ENCODE peak calls at places on chromosomes 6 and 20, in six cellular contexts. Q is H1, M is IMR-90, J is HepG2, Y is K562, I is GM12878. G is an unnamed sample.

GRCh38 chr6:128068110-128068460 is 167.2 kb upstream of the THEMIS start:
- DNase-seq in I (no peak), Q (no peak), Y (no peak), J (peak; percentile 32), M (no peak), G (no peak)

GRCh38 chr6:37320649-37321048 is 33.1 kb upstream of the RNF8 start:
- DNase-seq in Y (no peak), I (no peak), M (no peak), Q (no peak), J (no peak), G (no peak)

GRCh38 chr6:144156991-144157390 is 6.7 kb downstream of the STX11 start:
- DNase-seq in M (no peak), Q (no peak), J (no peak), Y (no peak), I (no peak), G (no peak)

GRCh38 chr6:99356641-99357040 is 7.2 kb upstream of the FAXC start:
- DNase-seq in M (no peak), I (no peak), Y (no peak), Q (no peak), J (no peak), G (no peak)

GRCh38 chr6:157763129-157763893 is 59.7 kb upstream of the SNX9 start:
- DNase-seq in Y (peak; percentile 92), J (peak; percentile 88), I (no peak), M (peak; percentile 65), Q (peak; percentile 65), G (peak; percentile 84)

GRCh38 chr20:14235355-14235754 is 102.1 kb downstream of the FLRT3 start:
- DNase-seq in M (peak; percentile 84), Q (no peak), J (no peak), Y (no peak), I (no peak), G (peak; percentile 43)

GRCh38 chr6:144411506-144412165 is 126.5 kb downstream of the UTRN start:
- DNase-seq in Y (no peak), J (no peak), I (no peak), M (peak; percentile 33), Q (no peak), G (no peak)

GRCh38 chr6:153043719-153044118 is 41.2 kb upstream of the MTRF1L start:
- DNase-seq in I (no peak), J (no peak), Y (no peak), Q (no peak), M (no peak), G (no peak)

GRCh38 chr20:11379257-11380011 is 538.3 kb upstream of the BTBD3 start:
- DNase-seq in Q (peak; percentile 73), Y (no peak), M (no peak), J (peak; percentile 47), I (no peak), G (no peak)

GRCh38 chr6:148803979-148804378 is 57.1 kb downstream of the UST start:
- DNase-seq in I (no peak), M (peak; percentile 44), Q (no peak), Y (no peak), J (no peak), G (no peak)

DNA sequence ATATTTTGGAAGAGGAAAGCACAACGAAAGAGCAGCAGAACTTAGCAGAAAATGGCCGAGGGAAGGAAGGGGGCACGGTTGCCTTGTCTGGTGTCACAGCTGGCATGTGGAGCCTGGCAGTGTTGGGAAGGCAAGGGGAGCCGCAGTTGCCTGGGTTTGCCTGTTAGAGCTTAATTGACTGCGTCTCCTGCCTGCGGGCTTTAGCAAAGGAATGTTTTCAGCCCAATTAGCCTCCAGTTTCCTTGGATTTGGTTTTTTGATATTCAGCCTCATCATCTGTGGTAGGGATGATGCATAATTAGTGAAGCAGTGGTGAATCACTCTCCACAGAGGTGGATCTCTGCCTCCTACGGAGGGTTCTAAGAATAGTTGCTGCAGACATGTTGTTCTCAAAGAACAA is 832.6 kb downstream of the QKI start:
- DNase-seq in I (no peak), J (no peak), Q (no peak), Y (no peak), M (no peak), G (no peak)
- TF ChIP-seq CEBPB in I (no peak), J (no peak), Q (no peak), Y (no peak), M (no peak), G (no peak)

DNA sequence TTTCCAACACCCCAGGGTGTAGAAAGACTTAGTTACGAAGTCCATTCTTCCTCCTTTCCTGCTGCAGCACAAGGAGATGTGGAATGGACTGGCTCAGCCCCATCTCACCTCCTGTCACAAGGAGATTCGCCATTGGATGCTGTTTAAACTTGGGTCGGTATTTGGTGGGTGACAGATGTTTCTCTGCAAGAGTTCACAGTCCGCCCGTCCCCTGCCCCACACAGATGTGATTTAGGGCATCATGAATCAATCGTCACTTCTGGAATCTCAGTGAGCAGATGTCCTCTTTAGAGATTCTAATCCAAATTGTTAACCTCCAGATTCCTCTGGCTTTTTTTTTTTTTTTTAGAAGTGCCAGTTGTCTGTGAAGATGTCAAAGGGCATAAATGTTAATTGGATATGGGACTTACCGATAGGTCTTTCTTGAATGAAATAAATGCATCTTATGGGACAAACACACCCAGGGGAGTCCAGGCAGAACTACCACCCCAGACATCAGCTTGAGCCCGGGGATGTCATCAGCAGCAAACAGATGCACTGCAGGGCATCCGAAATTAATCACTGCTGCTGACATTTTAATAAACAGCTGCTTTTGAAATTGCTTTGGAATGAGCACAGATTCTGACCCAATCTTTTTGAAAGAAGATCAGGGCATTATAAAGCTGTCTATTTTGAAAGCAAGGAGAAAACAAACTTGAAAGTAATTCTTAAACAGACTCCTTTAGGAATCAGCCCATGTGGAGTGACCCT is 117.6 kb upstream of the CDH4 start:
- DNase-seq in M (no peak), Q (no peak), I (no peak), J (no peak), Y (no peak), G (no peak)
- TF ChIP-seq USF2 in M (no peak), Q (no peak), I (no peak), J (no peak), Y (no peak), G (no peak)

DNA sequence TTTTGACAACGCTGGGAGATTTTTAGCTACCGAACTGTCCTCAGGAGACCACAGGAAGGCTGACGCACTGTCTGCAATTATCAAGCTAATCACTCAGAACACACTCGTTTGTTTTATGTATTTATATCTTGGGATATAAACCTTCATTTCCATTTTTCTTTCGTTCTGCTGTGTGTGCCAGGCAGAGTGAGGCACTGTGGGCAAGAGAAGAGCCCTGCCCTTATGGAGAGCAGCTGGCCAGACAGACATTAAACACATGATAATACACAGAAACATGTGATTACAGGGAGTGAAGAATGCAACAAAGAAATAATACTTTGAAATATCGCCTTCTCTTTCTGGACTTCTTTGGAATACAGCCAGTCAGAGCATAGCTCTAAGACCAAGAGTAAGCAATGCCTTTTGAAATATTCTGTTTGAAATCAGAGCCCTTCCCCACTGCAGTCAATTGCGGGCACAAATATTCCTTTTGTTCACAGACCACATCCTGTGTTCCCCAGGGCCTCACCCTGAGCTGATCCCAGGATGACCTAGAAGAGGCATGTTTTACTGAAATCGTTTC is 96.8 kb downstream of the ANKRD60 start:
- DNase-seq in Y (no peak), I (no peak), J (peak; percentile 75), Q (peak; percentile 30), M (peak; percentile 1), G (no peak)
- TF ChIP-seq RFX5 in Y (no peak), I (no peak), J (no peak), Q (no peak), M (no peak), G (no peak)

GRCh38 chr6:134031696-134032255 is 20.6 kb downstream of the SLC2A12 start:
- DNase-seq in I (no peak), J (no peak), M (peak; percentile 68), Q (no peak), Y (no peak), G (no peak)

GRCh38 chr6:134034951-134035822 is 17.2 kb downstream of the SLC2A12 start:
- DNase-seq in M (no peak), I (no peak), Q (no peak), Y (no peak), J (no peak), G (no peak)

GRCh38 chr6:134035823-134036296 is 16.6 kb downstream of the SLC2A12 start:
- DNase-seq in M (peak; percentile 64), I (peak; percentile 12), Y (no peak), Q (no peak), J (peak; percentile 64), G (peak; percentile 50)

GRCh38 chr6:134039116-134039515 is 13.3 kb downstream of the SLC2A12 start:
- DNase-seq in Q (no peak), M (no peak), Y (no peak), J (no peak), I (no peak), G (no peak)

DNA sequence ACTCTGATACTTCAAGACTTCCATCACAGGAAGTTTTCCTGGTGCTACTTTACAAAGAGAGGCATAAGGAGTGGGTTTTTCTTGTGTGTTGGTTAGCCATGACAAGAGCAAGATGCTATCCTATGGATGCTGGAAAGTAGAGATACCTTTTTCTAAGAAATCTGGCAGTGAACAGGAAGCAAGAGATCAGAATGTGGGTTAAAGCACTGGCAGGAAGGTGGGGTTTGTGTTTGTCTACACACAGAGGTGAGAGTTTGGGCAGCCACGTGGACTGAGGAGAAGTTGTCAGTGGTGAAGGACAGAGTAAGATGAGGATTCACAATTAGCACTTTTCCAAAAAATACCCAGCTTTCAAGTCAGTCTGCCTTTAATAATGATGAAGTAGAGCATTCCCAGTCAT is 17.9 kb downstream of the SLC2A12 start:
- DNase-seq in I (no peak), M (no peak), Q (no peak), Y (no peak), J (no peak), G (no peak)
- TF ChIP-seq CEBPB in I (no peak), M (no peak), Q (no peak), Y (no peak), J (no peak), G (no peak)

DNA sequence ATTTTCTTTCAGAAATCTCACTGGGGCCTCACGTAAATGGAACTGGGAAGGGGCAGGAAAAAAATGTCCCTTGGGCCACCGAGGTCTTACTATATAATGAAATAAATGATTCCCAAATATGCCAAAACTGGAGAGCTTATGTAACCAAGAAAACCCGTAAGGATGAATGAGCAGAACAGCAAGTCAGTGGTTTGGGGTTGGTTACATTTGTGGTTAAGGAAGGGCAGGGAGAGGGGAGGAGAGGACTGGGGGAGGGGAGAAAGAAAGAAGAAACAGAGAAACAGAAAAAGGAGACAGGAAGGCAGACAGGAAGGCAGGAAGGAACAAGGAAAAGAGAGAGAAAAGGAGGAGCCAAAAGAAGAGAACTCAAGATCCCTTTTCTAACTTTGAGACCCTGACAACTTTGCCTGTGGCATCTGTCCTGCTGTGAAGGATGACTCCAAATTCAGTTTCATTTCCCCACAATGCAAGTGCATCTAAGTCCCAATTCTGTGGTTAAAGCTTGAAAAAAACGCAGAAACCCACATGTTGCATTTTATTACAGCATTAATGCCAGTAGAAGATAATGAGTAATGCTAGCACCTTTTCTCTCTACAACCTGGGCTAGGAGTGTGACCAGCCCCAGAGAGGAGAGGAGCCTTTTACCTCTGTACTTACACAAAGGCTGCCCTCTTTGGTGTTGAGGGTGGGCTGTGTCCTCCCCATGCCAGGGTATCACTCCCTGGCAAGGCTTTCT is 10.8 kb upstream of the ARMC2 start:
- DNase-seq in Y (no peak), I (no peak), M (peak; percentile 8), Q (no peak), J (no peak), G (no peak)
- TF ChIP-seq USF2 in Y (no peak), I (no peak), M (no peak), Q (no peak), J (no peak), G (no peak)

GRCh38 chr6:75449625-75450206 is 43.9 kb downstream of the FILIP1 start:
- DNase-seq in Q (no peak), Y (no peak), M (peak; percentile 79), I (no peak), J (no peak), G (no peak)
- TF ChIP-seq RFX5 in Q (no peak), Y (no peak), M (no peak), I (no peak), J (no peak), G (no peak)

GRCh38 chr6:100475554-100476325 is 11.0 kb upstream of the SIM1 start:
- DNase-seq in J (no peak), Q (no peak), I (peak; percentile 47), Y (no peak), M (peak; percentile 22), G (no peak)
- TF ChIP-seq CEBPB in J (no peak), Q (no peak), I (no peak), Y (no peak), M (no peak), G (no peak)

G was measured in A549.